ENCODE peak calls at places on chromosomes 2 and 18, in ten cellular contexts. W, O, R, M, S, F, P, Y, X and D are unnamed samples.

GRCh38 chr2:30763151-30763660 is 44.0 kb downstream of the CAPN13 start:
- DNase-seq in W (no peak), O (no peak), R (no peak), M (no peak), S (no peak), F (no peak), P (no peak), Y (no peak), X (no peak), D (peak)

GRCh38 chr18:47983946-47984345 is 53.5 kb upstream of the SMAD2 start:
- DNase-seq in W (no peak), O (no peak), R (no peak), M (no peak), S (no peak), F (peak), P (no peak), Y (no peak), X (no peak), D (no peak)

GRCh38 chr18:29849145-29849544 is 1193.4 kb downstream of the DSC3 start:
- DNase-seq in W (peak), O (no peak), R (peak), M (no peak), S (no peak), F (no peak), P (no peak), Y (no peak), X (no peak), D (no peak)

GRCh38 chr2:105490204-105490603 is 91.4 kb upstream of the FHL2 start:
- DNase-seq in W (no peak), O (no peak), R (no peak), M (no peak), S (no peak), F (no peak), P (no peak), Y (no peak), X (no peak), D (no peak)

GRCh38 chr2:221166283-221166682 is 405.8 kb downstream of the EPHA4 start:
- DNase-seq in W (no peak), O (no peak), R (no peak), M (peak), S (no peak), F (no peak), P (no peak), Y (no peak), X (no peak), D (no peak)

GRCh38 chr2:28716265-28716865 is 35.3 kb upstream of the PPP1CB start:
- DNase-seq in W (peak), O (peak), R (peak), M (peak), S (peak), F (no peak), P (peak), Y (no peak), X (peak), D (peak)

GRCh38 chr18:54825626-54826344 is 2.5 kb upstream of the RAB27B start:
- DNase-seq in W (no peak), O (no peak), R (no peak), M (no peak), S (no peak), F (peak), P (no peak), Y (no peak), X (no peak), D (no peak)

GRCh38 chr2:132582360-132582759 is 87.6 kb downstream of the LYPD1 start:
- DNase-seq in W (no peak), O (no peak), R (peak), M (no peak), S (no peak), F (peak), P (no peak), Y (no peak), X (no peak), D (no peak)

GRCh38 chr2:20596973-20597867 is 53.7 kb downstream of the HS1BP3 start:
- DNase-seq in W (peak), O (no peak), R (no peak), M (peak), S (peak), F (no peak), P (peak), Y (no peak), X (no peak), D (no peak)

GRCh38 chr2:233060500-233061006 is 411 bp downstream of the INPP5D start:
- DNase-seq in W (no peak), O (no peak), R (no peak), M (no peak), S (no peak), F (no peak), P (no peak), Y (no peak), X (no peak), D (no peak)

GRCh38 chr2:102488063-102488462 is 15.0 kb downstream of the SLC9A4 start:
- DNase-seq in W (peak), O (peak), R (peak), M (no peak), S (no peak), F (no peak), P (no peak), Y (no peak), X (peak), D (no peak)

GRCh38 chr2:230866704-230867561 is 2.2 kb downstream of the ITM2C start:
- DNase-seq in W (peak), O (no peak), R (peak), M (no peak), S (no peak), F (peak), P (no peak), Y (no peak), X (no peak), D (no peak)

GRCh38 chr2:105313877-105314276 is 15.7 kb downstream of the TGFBRAP1 start:
- DNase-seq in W (no peak), O (no peak), R (no peak), M (no peak), S (no peak), F (no peak), P (no peak), Y (no peak), X (no peak), D (no peak)

GRCh38 chr2:191222952-191223351 is 22.3 kb upstream of the MYO1B start:
- DNase-seq in W (no peak), O (no peak), R (no peak), M (no peak), S (no peak), F (no peak), P (no peak), Y (no peak), X (no peak), D (no peak)

DNA sequence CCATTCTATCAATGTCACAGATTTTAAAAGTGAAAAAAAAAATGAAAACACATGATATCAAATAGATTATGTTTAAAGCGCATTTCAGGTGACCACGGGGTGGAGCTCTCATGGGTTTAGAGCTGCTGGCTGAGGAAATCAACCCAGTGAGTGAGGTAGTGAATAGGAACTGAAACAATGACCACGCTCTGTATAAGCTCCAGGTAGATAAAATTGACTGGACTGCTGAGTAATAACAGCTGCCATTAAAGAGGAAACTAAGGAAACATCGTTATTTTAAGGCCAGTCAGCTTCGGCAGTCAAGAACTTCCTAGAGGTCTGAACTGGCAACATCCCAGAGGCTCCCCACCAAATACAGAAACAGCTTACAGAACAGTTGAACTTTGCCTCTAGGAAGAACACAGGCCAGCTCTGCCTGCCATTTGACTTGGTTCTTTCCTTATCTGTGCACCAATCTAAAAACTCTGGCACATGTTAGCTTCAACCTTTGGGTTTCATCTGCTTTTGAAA is 185.9 kb downstream of the PDE1A start:
- DNase-seq in W (peak), O (peak), R (peak), M (no peak), S (no peak), F (peak), P (peak), Y (peak), X (peak), D (no peak)
- TF ChIP-seq CTCF in W (peak), O (peak), R (peak), M (no peak), S (no peak), F (peak), P (peak), Y (no peak), X (peak), D (no peak)

DNA sequence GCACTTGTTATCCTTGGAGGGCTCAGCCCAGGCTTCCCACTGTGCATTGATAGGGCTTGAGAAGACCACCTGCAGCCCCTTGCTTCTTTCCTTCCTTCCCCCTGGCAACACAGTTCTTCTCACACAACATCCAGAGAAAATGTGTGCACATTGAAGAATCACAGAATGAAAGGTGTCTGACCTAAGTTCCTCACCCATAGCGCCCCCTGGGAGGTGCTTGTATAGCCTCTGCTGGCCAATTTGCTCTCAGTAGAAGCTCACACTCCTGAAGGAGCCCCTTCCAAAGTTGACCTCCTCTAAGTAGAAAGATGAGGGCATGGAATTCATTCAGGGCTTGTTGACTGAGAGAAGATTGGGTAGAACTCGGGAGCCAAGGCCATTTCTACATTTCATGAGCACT is 758.4 kb upstream of the KLHL29 start:
- DNase-seq in W (no peak), O (no peak), R (no peak), M (no peak), S (no peak), F (no peak), P (no peak), Y (peak), X (no peak), D (no peak)
- TF ChIP-seq CTCF in W (no peak), O (peak), R (no peak), M (no peak), S (no peak), F (no peak), P (no peak), Y (no peak), X (no peak), D (no peak)

GRCh38 chr2:72674982-72675915 is 150.6 kb downstream of the EXOC6B start:
- DNase-seq in W (no peak), O (no peak), R (no peak), M (no peak), S (no peak), F (no peak), P (no peak), Y (no peak), X (no peak), D (no peak)

GRCh38 chr2:72678036-72678435 is 147.8 kb downstream of the EXOC6B start:
- DNase-seq in W (no peak), O (no peak), R (no peak), M (no peak), S (no peak), F (no peak), P (no peak), Y (no peak), X (no peak), D (no peak)

GRCh38 chr2:72681016-72681995 is 144.5 kb downstream of the EXOC6B start:
- DNase-seq in W (peak), O (no peak), R (peak), M (no peak), S (no peak), F (no peak), P (no peak), Y (no peak), X (no peak), D (no peak)

GRCh38 chr2:72673279-72673678 is 152.6 kb downstream of the EXOC6B start:
- DNase-seq in W (no peak), O (no peak), R (no peak), M (no peak), S (no peak), F (no peak), P (no peak), Y (no peak), X (no peak), D (no peak)

GRCh38 chr2:72676341-72677025 is 149.3 kb downstream of the EXOC6B start:
- DNase-seq in W (peak), O (no peak), R (peak), M (no peak), S (no peak), F (no peak), P (no peak), Y (no peak), X (no peak), D (no peak)
- TF ChIP-seq CTCF in W (no peak), O (no peak), R (no peak), M (no peak), S (no peak), F (no peak), P (no peak), Y (no peak), X (no peak), D (no peak)

GRCh38 chr2:170845343-170845742 is 28.7 kb downstream of the GAD1 start:
- DNase-seq in W (no peak), O (no peak), R (no peak), M (no peak), S (no peak), F (no peak), P (no peak), Y (peak), X (no peak), D (no peak)
- TF ChIP-seq CTCF in W (no peak), O (peak), R (no peak), M (no peak), S (no peak), F (no peak), P (no peak), Y (peak), X (peak), D (no peak)

DNA sequence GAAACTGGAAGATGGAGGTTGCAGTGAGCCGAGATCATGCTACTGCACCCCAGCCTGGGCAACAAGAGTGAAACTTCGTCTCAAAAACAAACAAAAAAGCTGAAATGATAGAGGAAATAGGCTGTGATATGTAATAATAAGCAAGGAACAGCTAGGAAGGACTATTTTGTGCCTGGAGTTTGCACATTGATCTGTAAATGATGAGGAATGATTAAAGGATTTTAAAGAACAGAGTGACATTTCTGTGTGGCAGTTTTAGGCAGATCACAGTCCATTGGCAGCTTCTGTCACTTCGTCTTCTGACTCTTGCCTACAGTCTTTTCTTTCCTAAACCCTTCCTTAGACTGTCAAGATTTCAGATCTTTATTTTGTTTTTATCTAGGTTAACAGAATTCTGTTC is 19.4 kb downstream of the EPB41L5 start:
- DNase-seq in W (no peak), O (no peak), R (no peak), M (no peak), S (no peak), F (no peak), P (no peak), Y (no peak), X (no peak), D (no peak)
- TF ChIP-seq CTCF in W (no peak), O (no peak), R (no peak), M (no peak), S (no peak), F (no peak), P (no peak), Y (no peak), X (no peak), D (no peak)